ENCODE peak calls at places on chromosome 7, in seven cellular contexts. S is NAMALWA; O is activated T-cell treated with anti-CD3 and anti-CD28 coated beads, Interleukin-2, amount 50 U/mL, for 72 hours; T is AG10803; Y is GDM1; X is activated CD8-positive, alpha-beta memory T cell treated with anti-CD3 and anti-CD28 coated beads, Interleukin-2, amount 50 U/mL, for 48 hours; N is iris pigment epithelial cell. J is an unnamed sample.

GRCh38 chr7:25854608-25855497 is 297.1 kb upstream of the NFE2L3 start:
- DNase-seq in S (peak; percentile 100), O (peak; percentile 50), T (peak; percentile 99), Y (peak; percentile 85), X (peak; percentile 56), N (peak; percentile 96), J (peak; percentile 78)

GRCh38 chr7:142796501-142797341 is 26.0 kb downstream of the PRSS2 start:
- DNase-seq in S (no peak), O (no peak), T (no peak), Y (no peak), X (no peak), N (no peak), J (no peak)

GRCh38 chr7:146115665-146116451 is 743 bp upstream of the CNTNAP2 start:
- DNase-seq in S (no peak), O (no peak), T (peak; percentile 4), Y (peak; percentile 33), X (peak; percentile 63), N (peak; percentile 54), J (no peak)

GRCh38 chr7:74514131-74514591 is 60.5 kb downstream of the GTF2IRD1 start:
- DNase-seq in S (no peak), O (no peak), T (no peak), Y (no peak), X (no peak), N (no peak), J (no peak)

GRCh38 chr7:158603773-158604755 is 16.4 kb upstream of the PTPRN2 start:
- DNase-seq in S (no peak), O (no peak), T (no peak), Y (no peak), X (no peak), N (no peak), J (no peak)

GRCh38 chr7:136139392-136139791 is 162.2 kb upstream of the MTPN start:
- DNase-seq in S (no peak), O (no peak), T (no peak), Y (no peak), X (no peak), N (no peak), J (no peak)

GRCh38 chr7:36605662-36606441 is 118.4 kb downstream of the AOAH start:
- DNase-seq in S (no peak), O (no peak), T (no peak), Y (no peak), X (no peak), N (no peak), J (no peak)

GRCh38 chr7:157612664-157613561 is 276.1 kb downstream of the DNAJB6 start:
- DNase-seq in S (no peak), O (peak; percentile 75), T (no peak), Y (no peak), X (peak; percentile 72), N (peak; percentile 16), J (no peak)

GRCh38 chr7:131131012-131131745 is 196.5 kb upstream of the MKLN1 start:
- DNase-seq in S (no peak), O (no peak), T (no peak), Y (no peak), X (no peak), N (no peak), J (no peak)

GRCh38 chr7:66921396-66921917 is 432 bp downstream of the TMEM248 start:
- DNase-seq in S (no peak), O (peak; percentile 12), T (peak; percentile 44), Y (no peak), X (peak; percentile 59), N (peak; percentile 51), J (no peak)

GRCh38 chr7:6251653-6252052 is 20.8 kb downstream of the CYTH3 start:
- DNase-seq in S (no peak), O (no peak), T (peak; percentile 81), Y (no peak), X (no peak), N (peak; percentile 57), J (no peak)

GRCh38 chr7:132939495-132939894 is 142.4 kb downstream of the CHCHD3 start:
- DNase-seq in S (no peak), O (no peak), T (no peak), Y (no peak), X (no peak), N (no peak), J (no peak)

GRCh38 chr7:105885386-105886111 is 9.2 kb upstream of the ATXN7L1 start:
- DNase-seq in S (no peak), O (no peak), T (peak; percentile 26), Y (peak; percentile 9), X (no peak), N (no peak), J (no peak)

GRCh38 chr7:153188161-153188560 is 428.6 kb downstream of the ACTR3B start:
- DNase-seq in S (no peak), O (no peak), T (no peak), Y (no peak), X (no peak), N (no peak), J (no peak)

GRCh38 chr7:90111-91063 is 102.0 kb upstream of the FAM20C start:
- DNase-seq in S (no peak), O (no peak), T (peak; percentile 81), Y (no peak), X (no peak), N (peak; percentile 75), J (no peak)

GRCh38 chr7:44213872-44214595 is 13.3 kb downstream of the YKT6 start:
- DNase-seq in S (peak; percentile 83), O (no peak), T (peak; percentile 36), Y (no peak), X (no peak), N (peak; percentile 43), J (peak; percentile 74)

GRCh38 chr7:36742911-36743775 is 18.8 kb upstream of the AOAH start:
- DNase-seq in S (no peak), O (no peak), T (no peak), Y (peak; percentile 30), X (no peak), N (no peak), J (no peak)

GRCh38 chr7:13312327-13312726 is 624.9 kb downstream of the ARL4A start:
- DNase-seq in S (peak; percentile 20), O (no peak), T (no peak), Y (no peak), X (no peak), N (no peak), J (peak; percentile 55)

GRCh38 chr7:17075601-17076000 is 193.8 kb upstream of the AGR3 start:
- DNase-seq in S (no peak), O (no peak), T (no peak), Y (no peak), X (no peak), N (peak; percentile 35), J (no peak)

GRCh38 chr7:100561491-100562194 is 12.1 kb downstream of the SAP25 start:
- DNase-seq in S (no peak), O (no peak), T (no peak), Y (no peak), X (no peak), N (no peak), J (no peak)